ENCODE peak calls at places on chromosomes 1 and 21, in six cellular contexts. A is GM13976, N is endothelial cell, W is PC-3, T is thoracic aorta, X is HL-60. V is an unnamed sample.

GRCh38 chr1:246781212-246781611 is 57.0 kb downstream of the SCCPDH start:
- DNase-seq in N (no peak), X (no peak), T (no peak), A (no peak), W (no peak), V (no peak)

GRCh38 chr1:55428944-55429931 is 214.1 kb upstream of the USP24 start:
- DNase-seq in W (peak), T (peak), N (no peak), A (no peak), X (no peak), V (no peak)

GRCh38 chr1:86247553-86248279 is 91.1 kb upstream of the COL24A1 start:
- DNase-seq in X (no peak), N (no peak), T (no peak), A (no peak), W (no peak), V (no peak)

GRCh38 chr1:236416165-236416564 is 22.1 kb downstream of the EDARADD start:
- DNase-seq in W (no peak), T (no peak), N (no peak), A (no peak), X (no peak), V (no peak)

GRCh38 chr1:31444725-31445448 is 31.9 kb downstream of the SERINC2 start:
- DNase-seq in X (peak), T (no peak), W (no peak), N (no peak), A (no peak), V (no peak)

GRCh38 chr1:21620461-21620860 is 48.7 kb downstream of the RAP1GAP start:
- DNase-seq in X (no peak), N (no peak), T (no peak), A (no peak), W (no peak), V (no peak)

GRCh38 chr1:220391426-220391825 is 119.2 kb upstream of the RAB3GAP2 start:
- DNase-seq in X (no peak), N (no peak), W (no peak), T (no peak), A (no peak), V (no peak)

GRCh38 chr1:41823453-41823852 is 95.3 kb downstream of the HIVEP3 start:
- DNase-seq in N (no peak), X (no peak), A (no peak), T (no peak), W (peak), V (no peak)

GRCh38 chr1:56374026-56374974 is 205.1 kb downstream of the PLPP3 start:
- DNase-seq in N (no peak), T (no peak), W (peak), X (no peak), A (no peak), V (no peak)

GRCh38 chr1:15703562-15703961 is 19.4 kb downstream of the PLEKHM2 start:
- DNase-seq in W (no peak), X (no peak), N (no peak), A (no peak), T (peak), V (no peak)

GRCh38 chr1:156129687-156130577 is 15.4 kb downstream of the LMNA start:
- DNase-seq in N (peak), X (no peak), A (peak), T (peak), W (peak), V (peak)

GRCh38 chr1:234559152-234559916 is 50.6 kb downstream of the IRF2BP2 start:
- DNase-seq in A (no peak), T (no peak), X (no peak), W (no peak), N (no peak), V (no peak)

GRCh38 chr1:234844479-234845031 is 234.6 kb upstream of the IRF2BP2 start:
- DNase-seq in T (no peak), A (no peak), W (no peak), N (peak), X (no peak), V (no peak)

GRCh38 chr1:79982218-79982617 is 975.7 kb upstream of the ADGRL4 start:
- DNase-seq in T (peak), N (peak), A (no peak), X (no peak), W (no peak), V (no peak)

GRCh38 chr1:10975567-10976326 is 36.7 kb upstream of the TARDBP start:
- DNase-seq in X (no peak), T (no peak), N (no peak), W (peak), A (no peak), V (no peak)

GRCh38 chr1:16006010-16006409 is 2.0 kb downstream of the SRARP start:
- DNase-seq in X (no peak), A (peak), N (no peak), T (no peak), W (no peak), V (no peak)

GRCh38 chr1:228083871-228084278 is 1.4 kb downstream of the ARF1 start:
- DNase-seq in W (peak), X (no peak), N (no peak), T (no peak), A (no peak), V (no peak)

GRCh38 chr1:22619808-22620207 is 16.6 kb upstream of the C1QA start:
- DNase-seq in T (no peak), X (no peak), N (no peak), A (no peak), W (no peak), V (no peak)

GRCh38 chr1:92907949-92908684 is 53.1 kb downstream of the DIPK1A start:
- DNase-seq in A (no peak), N (no peak), W (peak), T (no peak), X (no peak), V (no peak)

GRCh38 chr1:201475121-201475520 is 6.1 kb upstream of the PHLDA3 start:
- DNase-seq in A (no peak), X (no peak), N (no peak), T (no peak), W (peak), V (no peak)

GRCh38 chr1:231413749-231414082 is 8.4 kb downstream of the EGLN1 start:
- DNase-seq in N (no peak), T (no peak), W (no peak), A (no peak), X (no peak), V (no peak)

GRCh38 chr1:177464682-177465081 is 293.9 kb downstream of the BRINP2 start:
- DNase-seq in A (no peak), W (no peak), T (no peak), X (no peak), N (no peak), V (no peak)

GRCh38 chr1:182996816-182997215 is 26.4 kb upstream of the LAMC1 start:
- DNase-seq in T (no peak), W (no peak), A (no peak), N (no peak), X (no peak), V (no peak)

GRCh38 chr21:43864313-43864805 is 664 bp upstream of the AGPAT3 start:
- DNase-seq in T (no peak), W (peak), X (peak), A (peak), N (no peak), V (no peak)

GRCh38 chr1:22750671-22751016 is 40.0 kb downstream of the EPHB2 start:
- DNase-seq in N (no peak), X (no peak), T (no peak), W (peak), A (no peak), V (no peak)

GRCh38 chr1:223765036-223765718 is 52.8 kb downstream of the CAPN2 start:
- DNase-seq in W (no peak), T (no peak), X (no peak), A (no peak), N (no peak), V (no peak)

GRCh38 chr1:212024469-212025149 is 10.7 kb downstream of the INTS7 start:
- DNase-seq in W (no peak), T (no peak), N (no peak), X (no peak), A (no peak), V (no peak)

GRCh38 chr1:155244368-155245162 is 10.7 kb downstream of the ENTREP3 start:
- DNase-seq in T (peak), A (peak), N (peak), W (peak), X (peak), V (peak)

GRCh38 chr21:29075706-29076447 is 2.4 kb upstream of the CCT8 start:
- DNase-seq in W (peak), X (no peak), T (no peak), N (no peak), A (no peak), V (no peak)

GRCh38 chr1:11692899-11693590 is 1.5 kb downstream of the DRAXIN start:
- DNase-seq in A (no peak), N (no peak), X (no peak), T (peak), W (peak), V (peak)

GRCh38 chr1:150579110-150579954 is at the start of gene MCL1:
- DNase-seq in X (peak), N (peak), W (peak), T (peak), A (peak), V (peak)
- TF ChIP-seq CTCF in X (no peak), N (no peak), W (no peak), T (no peak), A (no peak), V (no peak)

DNA sequence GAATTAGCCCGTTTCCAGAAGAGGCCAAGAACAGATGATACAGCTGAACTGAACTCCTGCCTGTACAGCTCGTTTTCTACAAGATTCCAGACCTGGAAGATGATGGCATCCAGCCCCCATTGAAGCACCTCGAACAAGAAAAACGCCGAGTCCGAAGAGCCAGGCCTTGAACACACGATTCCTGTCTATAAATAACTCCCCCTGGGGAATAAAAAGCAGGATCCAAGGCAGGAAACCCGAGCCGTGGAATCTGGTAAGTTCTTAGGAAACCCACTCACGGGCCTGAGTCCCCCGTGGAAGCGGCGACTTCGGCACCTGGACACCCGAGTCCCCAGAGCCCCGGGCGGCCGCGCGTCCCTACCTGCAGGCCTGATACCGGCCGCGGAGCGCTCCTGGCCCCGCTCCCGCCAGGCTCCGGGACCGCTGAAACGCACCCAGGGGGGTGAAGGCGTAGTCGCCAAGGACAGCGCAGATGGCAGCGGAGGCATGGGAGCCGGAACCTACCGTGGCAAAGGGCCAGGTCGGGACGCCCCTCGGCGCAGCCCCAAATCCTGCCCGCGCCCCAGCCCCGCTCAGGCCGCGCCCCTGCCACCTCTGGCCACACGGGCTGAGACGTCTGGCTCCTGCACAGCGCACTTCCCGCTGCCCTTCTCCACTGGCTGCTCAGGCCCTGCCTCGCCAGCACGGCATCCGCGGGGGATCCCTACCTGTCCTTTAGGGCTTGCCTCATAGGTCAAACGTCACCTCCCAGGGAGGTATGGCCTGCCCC is 14.0 kb upstream of the HLCS start:
- DNase-seq in A (no peak), W (peak), X (no peak), T (no peak), N (peak), V (no peak)
- TF ChIP-seq CTCF in A (no peak), W (no peak), X (no peak), T (no peak), N (no peak), V (no peak)

GRCh38 chr1:1213153-1213918 is 617 bp downstream of the TNFRSF4 start:
- DNase-seq in W (no peak), T (no peak), A (no peak), N (no peak), X (no peak), V (no peak)
- TF ChIP-seq CTCF in W (no peak), T (no peak), A (no peak), N (no peak), X (no peak), V (no peak)

DNA sequence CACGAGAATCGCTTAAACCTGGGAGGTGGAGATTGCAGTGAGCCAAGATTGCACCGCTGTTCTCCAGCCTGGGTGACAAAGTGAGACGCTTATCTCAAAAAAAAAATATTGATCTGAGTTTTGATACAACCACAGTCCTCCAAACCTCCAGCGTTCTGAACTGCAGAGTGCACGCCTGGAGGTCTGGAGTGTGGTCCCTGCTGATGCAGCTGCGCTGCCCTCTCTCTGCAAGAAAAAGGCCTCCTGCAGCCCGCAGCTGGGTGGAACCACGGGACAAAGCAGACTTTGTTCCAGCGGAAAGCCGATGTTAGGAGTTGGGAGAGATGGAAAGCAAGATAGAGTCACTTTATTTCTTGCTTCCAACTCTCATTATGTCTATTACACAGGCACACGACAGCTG is 144.9 kb upstream of the SOD1 start:
- DNase-seq in A (no peak), X (no peak), W (no peak), N (peak), T (no peak), V (no peak)
- TF ChIP-seq CTCF in A (no peak), X (no peak), W (peak), N (no peak), T (no peak), V (no peak)

V was measured in CD14-positive monocyte.